ENCODE peak calls at places on chromosomes 13 and 19, in six cellular contexts. F, C, Q, O, A and G are unnamed samples.

GRCh38 chr19:32863301-32863700 is 6.3 kb downstream of the SLC7A9 start:
- DNase-seq in F (no peak), C (no peak), Q (no peak), O (no peak), A (no peak), G (no peak)

GRCh38 chr13:59771272-59771671 is 392.5 kb downstream of the DIAPH3 start:
- DNase-seq in F (no peak), C (no peak), Q (no peak), O (no peak), A (no peak), G (no peak)

GRCh38 chr13:113633485-113633873 is 24.5 kb downstream of the ATP4B start:
- DNase-seq in F (no peak), C (no peak), Q (no peak), O (no peak), A (no peak), G (no peak)

GRCh38 chr13:106709509-106709908 is 141.6 kb upstream of the ARGLU1 start:
- DNase-seq in F (no peak), C (no peak), Q (no peak), O (no peak), A (no peak), G (no peak)

GRCh38 chr13:98897706-98898105 is 80.2 kb downstream of the DOCK9 start:
- DNase-seq in F (no peak), C (no peak), Q (no peak), O (no peak), A (no peak), G (no peak)

GRCh38 chr19:14048439-14049153 is 13.3 kb downstream of the PALM3 start:
- DNase-seq in F (peak), C (peak), Q (peak), O (peak), A (no peak), G (peak)

GRCh38 chr19:41376241-41376997 is at the start of gene TMEM91:
- DNase-seq in F (peak), C (no peak), Q (no peak), O (no peak), A (no peak), G (no peak)

GRCh38 chr13:99610702-99611289 is 109.5 kb downstream of the TM9SF2 start:
- DNase-seq in F (no peak), C (no peak), Q (no peak), O (no peak), A (no peak), G (no peak)

GRCh38 chr19:18293642-18294466 is 12.4 kb upstream of the JUND start:
- DNase-seq in F (no peak), C (no peak), Q (no peak), O (no peak), A (no peak), G (no peak)

GRCh38 chr19:46648070-46648960 is 12.3 kb upstream of the GNG8 start:
- DNase-seq in F (no peak), C (no peak), Q (no peak), O (no peak), A (peak), G (no peak)

GRCh38 chr13:71218960-71219359 is 648.0 kb downstream of the DACH1 start:
- DNase-seq in F (no peak), C (no peak), Q (no peak), O (no peak), A (no peak), G (no peak)

GRCh38 chr19:16801599-16801998 is 27.6 kb upstream of the SIN3B start:
- DNase-seq in F (no peak), C (no peak), Q (no peak), O (peak), A (no peak), G (no peak)

GRCh38 chr19:53881482-53882390 is at the start of gene PRKCG:
- DNase-seq in F (peak), C (peak), Q (no peak), O (no peak), A (no peak), G (no peak)

GRCh38 chr19:58579473-58580142 is 6.5 kb upstream of the MZF1 start:
- DNase-seq in F (no peak), C (no peak), Q (no peak), O (no peak), A (no peak), G (no peak)

GRCh38 chr19:48600679-48601382 is 5.7 kb upstream of the SPACA4 start:
- DNase-seq in F (no peak), C (no peak), Q (no peak), O (no peak), A (no peak), G (no peak)

GRCh38 chr13:52399037-52399436 is 6.9 kb downstream of the THSD1 start:
- DNase-seq in F (no peak), C (no peak), Q (no peak), O (no peak), A (no peak), G (no peak)